ENCODE peak calls at places on chromosome 3, in ten cellular contexts. Q, X, W, Y, N, Z, C, V, L and G are unnamed samples.

GRCh38 chr3:53753518-53754183 is 92.6 kb downstream of the CHDH start:
- ATAC-seq in Z (peak; percentile 88), N (no peak), V (peak; percentile 45), Y (no peak), W (peak; percentile 78), X (peak; percentile 66), Q (peak; percentile 73), L (no peak), C (peak; percentile 79), G (peak; percentile 46)

GRCh38 chr3:177835917-177836316 is 638.6 kb upstream of the TBL1XR1 start:
- ATAC-seq in X (no peak), Z (no peak), L (peak; percentile 80), V (no peak), Q (peak; percentile 64), Y (peak; percentile 53), C (no peak), W (no peak), N (peak; percentile 44), G (no peak)

GRCh38 chr3:60076307-60076706 is 1026.5 kb upstream of the CFAP20DC start:
- ATAC-seq in L (no peak), Q (peak; percentile 53), C (no peak), Y (no peak), X (no peak), Z (no peak), V (no peak), W (no peak), N (no peak), G (no peak)

GRCh38 chr3:47849186-47850061 is 46.5 kb downstream of the DHX30 start:
- ATAC-seq in L (peak; percentile 6), X (no peak), C (peak; percentile 8), W (no peak), Y (peak; percentile 1), N (peak; percentile 6), Z (peak; percentile 1), Q (peak; percentile 2), V (no peak), G (no peak)

GRCh38 chr3:127217594-127218456 is 24.9 kb downstream of the PRR23E start:
- ATAC-seq in W (no peak), L (no peak), Y (peak; percentile 84), X (no peak), Q (no peak), Z (peak; percentile 7), C (peak; percentile 82), N (no peak), V (peak; percentile 61), G (no peak)

GRCh38 chr3:109852283-109852682 is 514.9 kb upstream of the DPPA4 start:
- ATAC-seq in X (no peak), L (no peak), V (no peak), Q (no peak), N (no peak), W (no peak), Z (no peak), Y (no peak), C (no peak), G (no peak)

GRCh38 chr3:100811779-100812507 is 102.6 kb downstream of the TFG start:
- ATAC-seq in X (no peak), N (no peak), Z (no peak), C (no peak), Y (no peak), Q (no peak), W (no peak), L (no peak), V (peak; percentile 60), G (peak; percentile 67)

GRCh38 chr3:8856721-8857120 is 87.3 kb upstream of the OXTR start:
- ATAC-seq in Z (no peak), W (no peak), C (no peak), Q (no peak), X (no peak), V (no peak), L (no peak), N (no peak), Y (peak; percentile 56), G (no peak)

GRCh38 chr3:186519021-186519658 is 25.0 kb downstream of the CRYGS start:
- ATAC-seq in Q (no peak), Z (peak; percentile 95), X (peak; percentile 98), Y (no peak), W (peak; percentile 98), V (peak; percentile 54), N (no peak), C (peak; percentile 89), L (no peak), G (peak; percentile 86)

GRCh38 chr3:186544281-186544680 is at the start of gene CRYGS:
- ATAC-seq in Q (no peak), C (no peak), L (no peak), Z (no peak), X (no peak), V (no peak), Y (no peak), W (no peak), N (no peak), G (no peak)

GRCh38 chr3:72299823-72300222 is 514.9 kb upstream of the PROK2 start:
- ATAC-seq in W (no peak), Q (no peak), C (no peak), L (no peak), V (no peak), Z (no peak), Y (no peak), X (no peak), N (no peak), G (no peak)

GRCh38 chr3:167184511-167184910 is 195.6 kb downstream of the ZBBX start:
- ATAC-seq in X (no peak), Z (no peak), L (no peak), Y (peak; percentile 63), Q (no peak), W (no peak), V (peak; percentile 53), N (no peak), C (no peak), G (no peak)

GRCh38 chr3:154851644-154852043 is 228.5 kb upstream of the MME start:
- ATAC-seq in X (no peak), L (no peak), Z (no peak), C (no peak), Y (no peak), N (no peak), V (no peak), W (no peak), Q (peak; percentile 76), G (no peak)

GRCh38 chr3:134462236-134463059 is 23.3 kb downstream of the ANAPC13 start:
- ATAC-seq in Q (peak; percentile 12), V (no peak), W (no peak), L (peak; percentile 30), N (peak; percentile 22), Y (peak; percentile 54), C (no peak), Z (no peak), X (no peak), G (no peak)

GRCh38 chr3:38372214-38372601 is 25.6 kb downstream of the XYLB start:
- ATAC-seq in W (no peak), N (no peak), V (no peak), X (no peak), C (no peak), L (no peak), Y (no peak), Q (no peak), Z (no peak), G (no peak)

GRCh38 chr3:129068291-129068886 is 7.8 kb downstream of the GP9 start:
- ATAC-seq in N (peak; percentile 71), Q (peak; percentile 81), X (no peak), L (peak; percentile 65), V (peak; percentile 20), Y (no peak), C (peak; percentile 71), W (peak; percentile 28), Z (no peak), G (no peak)

GRCh38 chr3:38029400-38030125 is at the start of gene PLCD1:
- ATAC-seq in Z (no peak), W (no peak), Q (peak; percentile 57), N (peak; percentile 62), V (no peak), L (peak; percentile 45), C (no peak), X (no peak), Y (peak; percentile 57), G (no peak)